ENCODE peak calls at places on chromosomes 12 and 14, in six cellular contexts. C, N, W, Q, B and X are unnamed samples.

GRCh38 chr12:71731439-71732356 is 23.0 kb upstream of the RAB21 start:
- DNase-seq in C (peak), N (peak), W (no peak), Q (peak), B (no peak), X (no peak)

GRCh38 chr14:39265032-39265431 is 31.3 kb downstream of the MIA2 start:
- DNase-seq in C (peak), N (no peak), W (no peak), Q (peak), B (no peak), X (peak)

GRCh38 chr14:64388533-64389243 is 535 bp downstream of the MTHFD1 start:
- DNase-seq in C (no peak), N (peak), W (no peak), Q (peak), B (no peak), X (peak)

GRCh38 chr14:53306926-53307325 is 153.8 kb upstream of the DDHD1 start:
- DNase-seq in C (no peak), N (peak), W (no peak), Q (no peak), B (no peak), X (peak)

GRCh38 chr12:78331764-78332163 is 501.1 kb downstream of the NAV3 start:
- DNase-seq in C (no peak), N (peak), W (no peak), Q (no peak), B (no peak), X (no peak)

GRCh38 chr14:58238252-58239247 is 6.1 kb upstream of the PSMA3 start:
- DNase-seq in C (no peak), N (no peak), W (peak), Q (peak), B (no peak), X (no peak)

GRCh38 chr12:77941396-77941795 is 110.7 kb downstream of the NAV3 start:
- DNase-seq in C (no peak), N (no peak), W (peak), Q (no peak), B (no peak), X (no peak)

GRCh38 chr12:104342635-104343249 is 39.2 kb downstream of the EID3 start:
- DNase-seq in C (peak), N (no peak), W (no peak), Q (no peak), B (no peak), X (no peak)

GRCh38 chr14:36988568-36988967 is 183.8 kb downstream of the SLC25A21 start:
- DNase-seq in C (no peak), N (no peak), W (no peak), Q (no peak), B (no peak), X (no peak)

GRCh38 chr12:92145481-92145730 is 240 bp downstream of the BTG1 start:
- DNase-seq in C (no peak), N (no peak), W (no peak), Q (no peak), B (no peak), X (no peak)

GRCh38 chr14:38125484-38125912 is 82.2 kb upstream of the SSTR1 start:
- DNase-seq in C (no peak), N (no peak), W (peak), Q (no peak), B (no peak), X (no peak)

GRCh38 chr14:44444454-44444853 is 62.6 kb downstream of the FSCB start:
- DNase-seq in C (no peak), N (no peak), W (no peak), Q (no peak), B (no peak), X (no peak)

GRCh38 chr14:41549821-41550597 is 56.7 kb upstream of the LRFN5 start:
- DNase-seq in C (no peak), N (no peak), W (no peak), Q (no peak), B (no peak), X (no peak)

GRCh38 chr14:88590173-88590572 is 27.3 kb downstream of the ZC3H14 start:
- DNase-seq in C (peak), N (no peak), W (no peak), Q (no peak), B (no peak), X (no peak)

GRCh38 chr14:102835959-102836358 is 58.7 kb downstream of the TRAF3 start:
- DNase-seq in C (no peak), N (no peak), W (no peak), Q (no peak), B (no peak), X (no peak)

GRCh38 chr14:91509083-91509877 is 830 bp downstream of the PPP4R3A start:
- DNase-seq in C (peak), N (peak), W (peak), Q (peak), B (no peak), X (peak)

GRCh38 chr12:203462-204260 is 10.3 kb downstream of the SLC6A12 start:
- DNase-seq in C (peak), N (no peak), W (no peak), Q (no peak), B (no peak), X (no peak)

GRCh38 chr12:19671695-19672094 is 232.4 kb downstream of the AEBP2 start:
- DNase-seq in C (no peak), N (no peak), W (no peak), Q (no peak), B (no peak), X (no peak)

GRCh38 chr12:111024205-111024794 is 103.9 kb upstream of the MYL2 start:
- DNase-seq in C (peak), N (peak), W (peak), Q (peak), B (peak), X (peak)

GRCh38 chr14:35883677-35884293 is 57.6 kb downstream of the BRMS1L start:
- DNase-seq in C (peak), N (peak), W (no peak), Q (peak), B (no peak), X (peak)

GRCh38 chr12:100698518-100698917 is 96.1 kb upstream of the ANO4 start:
- DNase-seq in C (no peak), N (no peak), W (no peak), Q (no peak), B (no peak), X (no peak)

GRCh38 chr14:100893760-100894159 is 9.8 kb downstream of the RTL1 start:
- DNase-seq in C (no peak), N (no peak), W (no peak), Q (no peak), B (no peak), X (no peak)

GRCh38 chr12:46522141-46522540 is 149.6 kb upstream of the SLC38A2 start:
- DNase-seq in C (no peak), N (no peak), W (no peak), Q (no peak), B (no peak), X (no peak)

GRCh38 chr14:42224053-42224888 is 617.6 kb downstream of the LRFN5 start:
- DNase-seq in C (peak), N (peak), W (peak), Q (peak), B (peak), X (peak)

GRCh38 chr12:15151141-15152091 is 69.8 kb downstream of the RERG start:
- DNase-seq in C (peak), N (peak), W (peak), Q (peak), B (no peak), X (peak)
- TF ChIP-seq MYC in C (no peak), N (no peak), W (no peak), Q (no peak), B (no peak), X (no peak)

GRCh38 chr12:44771485-44771884 is 104.6 kb downstream of the NELL2 start:
- DNase-seq in C (no peak), N (no peak), W (no peak), Q (no peak), B (no peak), X (no peak)

GRCh38 chr12:44775916-44776315 is 100.2 kb downstream of the NELL2 start:
- DNase-seq in C (no peak), N (no peak), W (no peak), Q (no peak), B (no peak), X (no peak)

GRCh38 chr12:44780221-44780770 is 95.8 kb downstream of the NELL2 start:
- DNase-seq in C (no peak), N (no peak), W (no peak), Q (no peak), B (no peak), X (no peak)

GRCh38 chr12:44779766-44780165 is 96.3 kb downstream of the NELL2 start:
- DNase-seq in C (no peak), N (no peak), W (no peak), Q (no peak), B (no peak), X (no peak)

GRCh38 chr12:44774815-44775411 is 101.2 kb downstream of the NELL2 start:
- DNase-seq in C (peak), N (peak), W (peak), Q (peak), B (no peak), X (peak)
- TF ChIP-seq MYC in C (no peak), N (no peak), W (no peak), Q (no peak), B (no peak), X (no peak)

DNA sequence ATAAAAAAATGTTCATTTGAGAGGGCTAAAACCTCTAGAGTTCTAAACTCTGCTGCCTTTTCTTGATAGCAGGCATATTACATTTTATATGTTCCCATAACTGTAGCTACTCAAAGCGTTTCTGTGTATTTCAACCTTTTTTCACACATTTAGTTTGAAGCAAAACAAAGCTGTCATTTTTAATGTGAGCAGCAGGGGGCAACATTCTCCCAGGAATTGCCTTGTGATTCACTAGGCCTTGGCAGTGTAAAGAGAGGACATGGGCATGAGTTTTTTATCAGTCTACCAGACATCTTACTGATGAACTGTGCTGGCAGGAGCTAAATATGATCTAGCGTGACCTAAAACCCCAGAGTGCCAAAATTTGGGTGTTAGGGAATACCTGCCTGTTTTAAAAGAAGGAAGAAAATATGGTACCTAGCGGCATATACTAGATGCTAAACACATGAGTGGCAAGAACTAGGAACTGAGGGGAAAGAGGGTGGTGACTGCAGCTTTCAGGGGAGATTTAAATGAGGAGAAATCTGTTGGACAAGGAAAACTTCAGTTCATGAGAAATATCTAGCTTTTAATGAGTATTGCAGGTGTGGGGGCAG is 65.3 kb downstream of the IFT43 start:
- DNase-seq in C (peak), N (peak), W (peak), Q (peak), B (peak), X (peak)
- TF ChIP-seq MYC in C (no peak), N (no peak), W (no peak), Q (no peak), B (no peak), X (no peak)

GRCh38 chr12:80211671-80212070 is 112.3 kb downstream of the OTOGL start:
- DNase-seq in C (no peak), N (no peak), W (no peak), Q (no peak), B (no peak), X (no peak)
- TF ChIP-seq MYC in C (no peak), N (no peak), W (no peak), Q (no peak), B (no peak), X (no peak)

DNA sequence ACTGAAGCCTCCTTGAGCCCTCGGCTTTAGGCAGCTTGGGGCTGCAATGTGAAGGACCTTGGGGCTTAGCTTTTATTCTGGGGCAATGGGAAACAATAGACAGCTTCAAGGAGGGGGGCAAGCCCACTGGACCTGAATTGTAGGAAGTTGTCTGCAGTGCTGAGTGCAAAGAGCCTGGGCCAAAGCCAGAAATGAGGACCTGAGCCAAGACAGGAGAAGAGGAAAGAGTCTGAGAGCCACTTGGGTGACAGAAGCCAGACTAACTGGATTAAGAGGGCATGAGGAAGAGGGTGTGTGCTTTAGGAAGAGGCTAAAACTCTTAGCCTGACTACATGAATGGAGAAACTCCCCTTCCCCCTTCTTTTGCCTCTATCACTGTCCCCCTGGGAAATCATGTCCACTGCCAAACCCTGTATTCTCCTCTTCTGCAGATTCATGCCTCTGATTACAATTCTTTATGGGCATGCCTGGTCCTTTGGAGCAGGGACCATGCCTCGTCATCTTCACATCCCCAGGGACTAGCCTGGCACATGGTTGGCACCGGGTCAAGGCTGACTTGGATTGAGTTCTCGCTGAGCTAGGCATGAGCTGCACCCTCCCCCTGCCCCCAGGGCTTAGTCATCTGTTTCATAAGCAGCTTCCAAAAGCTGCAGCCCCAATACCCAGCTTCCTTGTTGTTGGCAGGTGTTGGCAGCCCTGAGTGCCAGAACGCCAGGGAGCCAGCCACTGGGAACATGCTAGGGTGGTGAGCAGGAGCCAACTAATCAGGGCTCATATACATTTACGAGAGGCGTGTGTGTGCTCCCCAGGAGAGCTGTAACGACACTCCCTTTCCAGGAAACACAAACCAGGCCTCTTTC is 27.8 kb upstream of the JDP2 start:
- DNase-seq in C (peak), N (no peak), W (peak), Q (no peak), B (no peak), X (peak)
- TF ChIP-seq MYC in C (no peak), N (no peak), W (no peak), Q (no peak), B (no peak), X (no peak)

GRCh38 chr12:118459110-118459509 is 82.8 kb downstream of the SUDS3 start:
- DNase-seq in C (no peak), N (no peak), W (no peak), Q (no peak), B (no peak), X (no peak)

GRCh38 chr12:118455327-118455726 is 79.0 kb downstream of the SUDS3 start:
- DNase-seq in C (no peak), N (no peak), W (peak), Q (no peak), B (no peak), X (peak)

DNA sequence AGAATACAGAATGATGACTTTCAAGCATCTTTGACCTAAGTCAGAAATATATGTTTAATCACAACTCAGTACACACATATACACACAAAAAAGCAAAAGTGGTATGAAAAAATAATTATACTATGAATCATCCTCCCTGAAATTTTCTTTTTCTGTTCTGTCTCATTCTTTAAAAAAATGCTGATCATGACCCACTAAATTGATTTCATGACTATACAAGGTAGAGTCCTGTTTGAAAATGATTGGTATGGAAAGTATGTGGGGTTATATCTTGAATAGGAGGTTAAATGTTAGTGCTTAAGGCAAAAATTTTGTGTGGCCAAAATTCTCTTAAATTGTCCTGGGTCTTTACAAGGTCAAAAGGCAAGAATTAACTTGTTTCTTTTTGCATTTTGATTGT is 80.4 kb downstream of the SUDS3 start:
- DNase-seq in C (no peak), N (no peak), W (no peak), Q (no peak), B (no peak), X (no peak)
- TF ChIP-seq MYC in C (no peak), N (no peak), W (no peak), Q (no peak), B (no peak), X (no peak)

GRCh38 chr14:50550294-50550693 is 9.7 kb upstream of the ATL1 start:
- DNase-seq in C (no peak), N (no peak), W (no peak), Q (no peak), B (no peak), X (no peak)

GRCh38 chr14:50551877-50552276 is 8.1 kb upstream of the ATL1 start:
- DNase-seq in C (no peak), N (no peak), W (no peak), Q (no peak), B (no peak), X (no peak)
- TF ChIP-seq MYC in C (no peak), N (no peak), W (no peak), Q (no peak), B (no peak), X (no peak)